ENCODE peak calls at places on chromosomes 5 and 9, in nine cellular contexts. K, Z, E, C, I, W, V, A and O are unnamed samples.

GRCh38 chr5:60688980-60689379 is 11.0 kb downstream of the DEPDC1B start:
- DNase-seq in V (no peak), K (no peak), W (no peak), Z (no peak), I (no peak), A (no peak), C (no peak), E (no peak), O (no peak)

GRCh38 chr9:130927995-130928900 is 10.8 kb downstream of the FIBCD1 start:
- DNase-seq in I (peak), A (peak), K (peak), E (peak), V (no peak), Z (peak), W (peak), C (no peak), O (peak)

GRCh38 chr9:34430843-34431437 is 27.4 kb downstream of the FAM219A start:
- DNase-seq in K (peak), V (peak), I (peak), A (peak), W (peak), E (peak), Z (peak), C (peak), O (peak)

GRCh38 chr9:112753725-112754124 is 3.2 kb downstream of the SNX30 start:
- DNase-seq in W (peak), K (peak), E (no peak), A (peak), C (no peak), V (no peak), I (peak), Z (no peak), O (no peak)

GRCh38 chr5:1834022-1834551 is 32.9 kb downstream of the NDUFS6 start:
- DNase-seq in V (no peak), C (no peak), W (no peak), Z (no peak), K (no peak), A (no peak), I (no peak), E (no peak), O (no peak)

GRCh38 chr5:59326551-59326950 is 567.0 kb downstream of the PDE4D start:
- DNase-seq in K (no peak), A (no peak), C (no peak), E (no peak), Z (no peak), V (no peak), I (no peak), W (no peak), O (no peak)

GRCh38 chr5:147481857-147482256 is 28.0 kb downstream of the DPYSL3 start:
- DNase-seq in W (peak), A (no peak), I (peak), K (peak), V (no peak), E (no peak), Z (no peak), C (no peak), O (peak)

GRCh38 chr9:90515550-90515949 is 127.1 kb downstream of the DIRAS2 start:
- DNase-seq in A (no peak), W (no peak), V (no peak), K (no peak), C (no peak), Z (no peak), E (peak), I (no peak), O (peak)

GRCh38 chr5:72878854-72879253 is 62.4 kb downstream of the TNPO1 start:
- DNase-seq in W (no peak), K (no peak), C (no peak), Z (peak), V (no peak), E (no peak), I (no peak), A (no peak), O (no peak)

GRCh38 chr9:131273791-131274673 is 2.3 kb downstream of the FAM78A start:
- DNase-seq in Z (no peak), C (no peak), K (no peak), A (no peak), E (peak), V (no peak), W (no peak), I (no peak), O (no peak)

GRCh38 chr9:89879711-89880110 is 274.9 kb downstream of the GADD45G start:
- DNase-seq in Z (no peak), C (no peak), W (no peak), V (no peak), E (no peak), K (no peak), A (no peak), I (peak), O (no peak)

GRCh38 chr5:135140805-135141204 is 106.8 kb upstream of the PITX1 start:
- DNase-seq in I (peak), Z (no peak), V (no peak), A (peak), E (no peak), W (peak), C (peak), K (peak), O (no peak)

GRCh38 chr5:55407984-55408383 is 100.2 kb downstream of the MTREX start:
- DNase-seq in I (no peak), V (no peak), Z (no peak), C (no peak), K (no peak), W (no peak), E (no peak), A (no peak), O (no peak)

GRCh38 chr5:82597437-82597836 is 319.3 kb upstream of the RPS23 start:
- DNase-seq in W (no peak), E (no peak), A (no peak), V (peak), I (no peak), K (no peak), C (no peak), Z (no peak), O (no peak)

GRCh38 chr5:79059674-79060073 is 9.8 kb downstream of the DMGDH start:
- DNase-seq in I (no peak), E (no peak), A (no peak), W (no peak), V (no peak), K (no peak), C (no peak), Z (no peak), O (no peak)

GRCh38 chr5:142823176-142823575 is 53.0 kb downstream of the ARHGAP26 start:
- DNase-seq in Z (no peak), V (no peak), W (no peak), K (peak), A (no peak), C (no peak), I (peak), E (no peak), O (no peak)

GRCh38 chr5:146623657-146624056 is 107.7 kb upstream of the GPR151 start:
- DNase-seq in C (no peak), E (no peak), K (no peak), V (no peak), W (no peak), Z (no peak), A (no peak), I (no peak), O (no peak)

GRCh38 chr9:132244582-132245455 is 83.0 kb downstream of the NTNG2 start:
- DNase-seq in K (no peak), W (no peak), E (no peak), Z (peak), I (peak), A (no peak), C (no peak), V (no peak), O (no peak)

GRCh38 chr5:159510282-159510681 is 180.0 kb upstream of the IL12B start:
- DNase-seq in V (no peak), K (peak), I (peak), W (peak), E (no peak), C (peak), A (peak), Z (peak), O (no peak)

GRCh38 chr9:105441761-105442160 is 6.1 kb upstream of the FSD1L start:
- DNase-seq in Z (no peak), V (no peak), A (no peak), W (no peak), K (no peak), I (peak), E (no peak), C (no peak), O (no peak)

GRCh38 chr5:154683101-154683757 is 71.9 kb upstream of the LARP1 start:
- DNase-seq in W (no peak), V (no peak), K (no peak), C (no peak), E (no peak), I (no peak), Z (no peak), A (no peak), O (no peak)

GRCh38 chr9:37769306-37769705 is 15.6 kb downstream of the EXOSC3 start:
- DNase-seq in I (no peak), W (no peak), Z (no peak), K (no peak), A (no peak), E (no peak), C (no peak), V (no peak), O (no peak)

GRCh38 chr9:134551176-134551575 is 90.4 kb upstream of the COL5A1 start:
- DNase-seq in A (no peak), E (no peak), Z (no peak), I (no peak), V (no peak), C (no peak), K (no peak), W (no peak), O (no peak)

GRCh38 chr9:134549336-134549735 is 92.3 kb upstream of the COL5A1 start:
- DNase-seq in C (no peak), W (no peak), K (no peak), Z (no peak), V (no peak), I (no peak), A (no peak), E (no peak), O (no peak)

GRCh38 chr9:134551657-134552348 is 89.8 kb upstream of the COL5A1 start:
- DNase-seq in E (no peak), I (peak), Z (no peak), V (peak), A (peak), W (peak), K (peak), C (peak), O (no peak)

GRCh38 chr9:134552349-134552990 is 89.1 kb upstream of the COL5A1 start:
- DNase-seq in I (no peak), E (no peak), A (no peak), Z (no peak), W (no peak), V (no peak), K (no peak), C (no peak), O (peak)

GRCh38 chr9:134550584-134550983 is 91.0 kb upstream of the COL5A1 start:
- DNase-seq in K (no peak), C (no peak), I (no peak), V (no peak), A (no peak), Z (no peak), W (no peak), E (no peak), O (no peak)
- TF ChIP-seq CTCF in K (no peak), C (no peak), I (no peak), V (peak), A (no peak), Z (no peak), W (no peak), E (no peak), O (no peak)

GRCh38 chr9:136624184-136624951 is 38.3 kb upstream of the EGFL7 start:
- DNase-seq in I (no peak), K (no peak), V (no peak), C (no peak), Z (no peak), A (no peak), E (no peak), W (no peak), O (no peak)

GRCh38 chr9:136623849-136624183 is 38.9 kb upstream of the EGFL7 start:
- DNase-seq in K (no peak), W (no peak), Z (no peak), I (no peak), V (no peak), A (no peak), C (no peak), E (peak), O (no peak)

GRCh38 chr9:136626066-136626725 is 36.5 kb upstream of the EGFL7 start:
- DNase-seq in K (no peak), W (no peak), C (no peak), V (no peak), A (no peak), Z (no peak), I (no peak), E (no peak), O (no peak)

GRCh38 chr9:136626740-136627642 is 35.7 kb upstream of the EGFL7 start:
- DNase-seq in W (no peak), E (no peak), A (no peak), I (no peak), Z (no peak), K (no peak), V (no peak), C (no peak), O (no peak)

GRCh38 chr9:136625101-136626065 is 37.3 kb upstream of the EGFL7 start:
- DNase-seq in K (peak), V (peak), E (peak), C (no peak), I (peak), W (peak), Z (peak), A (peak), O (peak)
- TF ChIP-seq CTCF in K (peak), V (peak), E (peak), C (peak), I (peak), W (peak), Z (no peak), A (no peak), O (peak)

DNA sequence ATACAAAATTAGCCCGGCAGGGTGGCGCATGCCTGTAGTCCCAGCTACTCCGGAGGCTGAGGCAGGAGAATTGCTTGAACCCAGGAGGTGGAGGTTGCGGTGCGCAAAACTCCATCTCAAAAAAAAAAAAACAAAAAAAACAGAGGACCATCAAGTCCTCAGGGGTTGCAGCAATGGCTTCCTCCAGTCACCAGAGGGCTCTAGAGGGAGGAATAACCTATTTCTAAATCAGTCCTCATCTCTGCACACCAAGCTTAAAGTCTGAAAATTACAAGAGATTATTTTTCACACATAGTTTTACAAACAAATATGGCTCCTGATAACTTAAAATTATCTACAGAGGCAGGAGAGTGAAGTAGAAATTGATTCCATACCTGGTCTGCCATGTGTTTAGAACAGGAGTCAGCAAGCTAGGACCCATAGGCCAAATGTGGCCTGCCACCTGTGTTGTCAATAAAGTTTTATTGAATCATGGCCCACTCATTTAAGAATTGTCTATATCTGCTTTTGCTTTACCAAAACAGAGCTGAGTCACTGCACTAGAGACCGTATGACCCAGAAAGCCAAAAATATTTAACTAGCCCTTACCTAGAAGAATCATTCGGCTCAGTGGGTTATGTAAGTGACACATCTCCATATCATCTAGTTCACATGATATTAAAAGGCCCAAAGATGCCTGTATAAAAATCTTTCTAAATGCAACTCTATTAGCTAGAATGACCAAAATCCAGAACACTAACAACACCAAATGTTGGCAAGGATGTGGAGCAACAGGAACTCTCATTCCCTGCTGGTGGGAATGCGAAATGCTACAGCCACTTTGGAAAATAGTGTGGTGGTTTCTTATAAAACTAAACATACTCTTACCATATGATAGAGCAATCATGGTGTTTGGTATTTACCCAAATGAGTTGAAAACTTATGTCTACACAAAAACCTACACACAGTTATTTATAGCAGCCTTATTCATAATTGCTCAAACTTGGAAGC is 207.7 kb downstream of the FRMD3 start:
- DNase-seq in K (no peak), I (no peak), W (no peak), E (peak), C (no peak), V (peak), A (no peak), Z (no peak), O (no peak)
- TF ChIP-seq CTCF in K (peak), I (peak), W (no peak), E (peak), C (no peak), V (peak), A (no peak), Z (no peak), O (no peak)

GRCh38 chr5:65068410-65068809 is 299.7 kb downstream of the CWC27 start:
- DNase-seq in V (no peak), K (no peak), Z (no peak), E (no peak), A (no peak), W (no peak), C (no peak), I (no peak), O (no peak)

GRCh38 chr5:65066385-65066784 is 297.7 kb downstream of the CWC27 start:
- DNase-seq in E (peak), W (no peak), K (peak), A (no peak), V (peak), C (no peak), I (no peak), Z (no peak), O (peak)

GRCh38 chr5:65070026-65070425 is 301.3 kb downstream of the CWC27 start:
- DNase-seq in K (no peak), I (no peak), C (no peak), E (peak), A (no peak), Z (no peak), V (no peak), W (no peak), O (no peak)

GRCh38 chr5:65065112-65065511 is 296.4 kb downstream of the CWC27 start:
- DNase-seq in A (no peak), C (no peak), W (no peak), Z (no peak), V (no peak), K (no peak), E (no peak), I (no peak), O (no peak)

GRCh38 chr5:65066787-65067506 is 298.2 kb downstream of the CWC27 start:
- DNase-seq in E (no peak), W (no peak), C (no peak), V (no peak), Z (no peak), K (no peak), I (no peak), A (no peak), O (no peak)
- TF ChIP-seq CTCF in E (no peak), W (no peak), C (no peak), V (no peak), Z (no peak), K (no peak), I (no peak), A (no peak), O (no peak)

DNA sequence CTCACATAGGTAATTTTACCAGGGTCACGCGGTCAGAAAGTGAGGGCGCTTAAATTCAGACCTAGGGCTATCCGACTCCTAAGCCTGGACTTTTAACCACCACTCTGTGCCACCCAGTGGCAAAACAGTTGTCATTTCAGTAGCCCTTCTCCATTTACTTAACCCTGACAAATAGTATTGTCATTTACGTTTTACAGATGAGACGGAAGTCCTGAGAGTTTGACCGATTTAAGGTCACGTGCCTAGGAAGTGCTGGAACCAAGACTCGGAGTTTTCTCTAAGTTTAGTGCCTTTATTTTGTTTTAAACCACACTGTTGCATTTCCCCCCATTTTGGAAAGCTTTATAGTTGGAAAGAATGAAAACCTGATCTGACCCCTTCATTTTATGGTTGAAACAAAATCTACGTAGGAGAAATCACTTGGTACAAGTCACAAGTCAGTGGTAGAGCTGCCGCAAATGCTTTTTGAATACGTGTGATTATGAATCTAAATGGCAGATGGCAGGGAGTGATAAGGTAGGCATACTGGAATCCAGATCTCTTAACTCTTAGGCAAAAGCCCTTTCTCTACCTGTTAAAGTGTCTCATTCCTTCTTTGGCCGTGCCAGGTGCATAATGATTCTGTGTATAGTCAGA is 701 bp downstream of the MRRF start:
- DNase-seq in C (no peak), A (peak), Z (no peak), E (peak), W (peak), I (peak), K (peak), V (peak), O (peak)
- TF ChIP-seq CTCF in C (no peak), A (no peak), Z (no peak), E (no peak), W (no peak), I (no peak), K (no peak), V (no peak), O (no peak)

GRCh38 chr5:162956570-162956969 is 480.8 kb upstream of the CCNG1 start:
- DNase-seq in K (no peak), A (no peak), E (no peak), V (no peak), I (no peak), W (no peak), C (no peak), Z (no peak), O (no peak)
- TF ChIP-seq CTCF in K (no peak), A (no peak), E (no peak), V (peak), I (no peak), W (no peak), C (no peak), Z (no peak), O (no peak)

GRCh38 chr9:87836951-87837715 is 45.5 kb upstream of the SPATA31E1 start:
- DNase-seq in Z (no peak), K (peak), C (no peak), W (peak), E (no peak), V (no peak), A (no peak), I (peak), O (no peak)

GRCh38 chr9:87829756-87830155 is 52.9 kb upstream of the SPATA31E1 start:
- DNase-seq in A (no peak), C (no peak), I (peak), K (no peak), Z (no peak), V (no peak), W (peak), E (no peak), O (no peak)

GRCh38 chr9:87831159-87831558 is 51.5 kb upstream of the SPATA31E1 start:
- DNase-seq in E (no peak), Z (no peak), C (no peak), W (no peak), A (no peak), V (no peak), K (peak), I (no peak), O (no peak)

GRCh38 chr9:87830446-87830845 is 52.2 kb upstream of the SPATA31E1 start:
- DNase-seq in K (no peak), C (no peak), A (no peak), Z (no peak), I (no peak), E (no peak), W (no peak), V (no peak), O (no peak)

GRCh38 chr9:87834357-87834756 is 48.3 kb upstream of the SPATA31E1 start:
- DNase-seq in A (peak), C (no peak), W (no peak), V (peak), I (no peak), Z (no peak), E (no peak), K (no peak), O (no peak)
- TF ChIP-seq CTCF in A (peak), C (no peak), W (no peak), V (peak), I (no peak), Z (no peak), E (no peak), K (peak), O (no peak)